ENCODE peak calls at places on chromosome X, in four cellular contexts. Y is ELR, M is cardiac muscle cell, A is foreskin keratinocyte. H is an unnamed sample.

GRCh38 chrX:10104958-10105658 is 51.7 kb upstream of the CLCN4 start:
- DNase-seq in M (peak), A (no peak), Y (no peak), H (no peak)

GRCh38 chrX:127459784-127460183 is 592.4 kb downstream of the ACTRT1 start:
- DNase-seq in M (no peak), A (no peak), Y (no peak), H (peak)

GRCh38 chrX:29652484-29652883 is 562.9 kb upstream of the MAGEB2 start:
- DNase-seq in Y (peak), A (peak), M (peak), H (peak)

GRCh38 chrX:17549005-17549685 is 174.1 kb downstream of the NHS start:
- DNase-seq in A (no peak), Y (no peak), M (no peak), H (no peak)

GRCh38 chrX:13940646-13941045 is 89.0 kb downstream of the GEMIN8 start:
- DNase-seq in Y (no peak), M (no peak), A (no peak), H (no peak)

GRCh38 chrX:8305336-8305735 is 134.3 kb upstream of the VCX2 start:
- DNase-seq in A (no peak), Y (no peak), M (no peak), H (no peak)

GRCh38 chrX:129833153-129834004 is 10.3 kb downstream of the ZDHHC9 start:
- DNase-seq in Y (peak), A (no peak), M (peak), H (no peak)

GRCh38 chrX:152904151-152905080 is 6.5 kb downstream of the ZNF185 start:
- DNase-seq in Y (peak), A (no peak), M (peak), H (peak)

GRCh38 chrX:349196-349595 is 30.6 kb upstream of the GTPBP6 start:
- DNase-seq in A (no peak), Y (no peak), M (peak), H (no peak)

GRCh38 chrX:38305971-38306370 is 21.3 kb downstream of the RPGR start:
- DNase-seq in M (peak), Y (no peak), A (no peak), H (no peak)

GRCh38 chrX:135543924-135544323 is 23.5 kb downstream of the INTS6L start:
- DNase-seq in M (no peak), A (no peak), Y (peak), H (peak)

GRCh38 chrX:18278448-18278847 is 57.8 kb upstream of the BEND2 start:
- DNase-seq in M (no peak), Y (no peak), A (no peak), H (no peak)

GRCh38 chrX:13952581-13952980 is 77.1 kb downstream of the GEMIN8 start:
- DNase-seq in M (no peak), A (no peak), Y (no peak), H (no peak)

GRCh38 chrX:41889317-41890025 is 33.9 kb downstream of the CASK start:
- DNase-seq in Y (peak), M (peak), A (peak), H (peak)

GRCh38 chrX:18992829-18993228 is 8.9 kb upstream of the PHKA2 start:
- DNase-seq in A (no peak), Y (no peak), M (no peak), H (peak)

GRCh38 chrX:133094098-133094731 is 2.7 kb downstream of the USP26 start:
- DNase-seq in M (no peak), Y (no peak), A (no peak), H (no peak)

GRCh38 chrX:39133971-39134370 is 332.7 kb downstream of the MID1IP1 start:
- DNase-seq in Y (no peak), M (no peak), A (no peak), H (no peak)